ENCODE peak calls at places on chromosomes 12 and 14, in four cellular contexts. V, P, O and Y are unnamed samples.

GRCh38 chr12:7989827-7990491 is 42.6 kb upstream of the FOXJ2 start:
- DNase-seq in V (no peak), P (peak), O (no peak), Y (no peak)

GRCh38 chr14:50599700-50600444 is 39.9 kb downstream of the ATL1 start:
- DNase-seq in V (no peak), P (no peak), O (peak), Y (peak)

GRCh38 chr12:120115692-120116442 is 686 bp downstream of the RAB35 start:
- DNase-seq in V (peak), P (peak), O (no peak), Y (no peak)

GRCh38 chr14:25239170-25239569 is 189.2 kb upstream of the STXBP6 start:
- DNase-seq in V (no peak), P (no peak), O (no peak), Y (no peak)

GRCh38 chr14:25055998-25056687 is 6.2 kb upstream of the STXBP6 start:
- DNase-seq in V (no peak), P (no peak), O (no peak), Y (no peak)

GRCh38 chr12:57604454-57605307 is at the start of gene DTX3:
- DNase-seq in V (peak), P (peak), O (no peak), Y (no peak)

GRCh38 chr12:29741342-29742241 is 42.1 kb downstream of the TMTC1 start:
- DNase-seq in V (no peak), P (no peak), O (no peak), Y (no peak)

GRCh38 chr14:105375635-105376057 is 22.7 kb upstream of the TEX22 start:
- DNase-seq in V (no peak), P (no peak), O (no peak), Y (no peak)

GRCh38 chr14:79254069-79254775 is 957.1 kb downstream of the DIO2 start:
- DNase-seq in V (no peak), P (no peak), O (peak), Y (no peak)

GRCh38 chr12:25958254-25959068 is at the start of gene RASSF8:
- DNase-seq in V (peak), P (peak), O (no peak), Y (no peak)

GRCh38 chr14:61569783-61570182 is 125.5 kb upstream of the HIF1A start:
- DNase-seq in V (no peak), P (peak), O (peak), Y (no peak)

GRCh38 chr12:117243488-117243887 is 53.2 kb upstream of the FBXO21 start:
- DNase-seq in V (no peak), P (no peak), O (no peak), Y (no peak)

GRCh38 chr12:53098982-53099651 is 1.6 kb downstream of the IGFBP6 start:
- DNase-seq in V (peak), P (peak), O (peak), Y (no peak)

GRCh38 chr14:69117020-69117767 is 35.7 kb downstream of the DCAF5 start:
- DNase-seq in V (no peak), P (no peak), O (no peak), Y (no peak)

GRCh38 chr14:96567289-96567899 is 65.2 kb downstream of the PAPOLA start:
- DNase-seq in V (no peak), P (no peak), O (no peak), Y (no peak)

GRCh38 chr12:127770123-127770522 is 496.8 kb upstream of the TMEM132C start:
- DNase-seq in V (no peak), P (no peak), O (no peak), Y (no peak)

GRCh38 chr12:57452937-57453509 is 2.1 kb upstream of the INHBE start:
- DNase-seq in V (peak), P (peak), O (peak), Y (no peak)

GRCh38 chr12:89662623-89663022 is 46.0 kb downstream of the ATP2B1 start:
- DNase-seq in V (no peak), P (no peak), O (no peak), Y (no peak)

GRCh38 chr12:129119537-129119936 is 266.3 kb downstream of the GLT1D1 start:
- DNase-seq in V (no peak), P (no peak), O (no peak), Y (no peak)

GRCh38 chr14:104544362-104544761 is 35.2 kb upstream of the C14orf180 start:
- DNase-seq in V (no peak), P (no peak), O (no peak), Y (no peak)

GRCh38 chr14:21807975-21808374 is 134.4 kb upstream of the OR4E1 start:
- DNase-seq in V (no peak), P (no peak), O (no peak), Y (no peak)

GRCh38 chr12:47772094-47772660 is 861 bp upstream of the SLC48A1 start:
- DNase-seq in V (no peak), P (no peak), O (no peak), Y (no peak)

GRCh38 chr14:84273181-84273580 is 1256.8 kb upstream of the FLRT2 start:
- DNase-seq in V (no peak), P (no peak), O (no peak), Y (no peak)

GRCh38 chr14:64910847-64911495 is 3.3 kb upstream of the CHURC1 start:
- DNase-seq in V (no peak), P (no peak), O (no peak), Y (no peak)

DNA sequence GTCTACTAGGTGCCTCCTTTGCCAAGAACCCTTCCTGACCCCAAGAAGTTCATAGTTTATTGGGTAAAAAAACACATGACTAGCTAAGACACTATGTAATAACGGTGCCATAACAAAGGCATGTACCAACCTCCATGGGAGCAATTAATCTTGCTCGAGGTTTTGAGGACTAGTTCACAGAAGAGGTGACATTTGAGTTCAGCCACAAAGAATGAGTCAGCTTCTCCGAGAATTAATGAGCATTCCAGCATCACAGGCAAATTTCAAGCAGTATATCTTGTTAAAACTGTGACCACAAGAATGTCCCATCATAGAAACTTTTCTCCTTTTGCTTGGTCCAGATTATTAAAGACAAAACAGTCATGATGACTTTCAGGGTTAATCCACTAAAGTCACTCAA is 113.0 kb upstream of the RAP1B start:
- DNase-seq in V (no peak), P (no peak), O (peak), Y (peak)
- H3K4me3 ChIP-seq in V (no peak), P (no peak), O (no peak), Y (no peak)

GRCh38 chr14:35292051-35292769 is at the start of gene PSMA6:
- DNase-seq in V (peak), P (peak), O (peak), Y (peak)
- H3K4me3 ChIP-seq in V (peak), P (peak), O (peak), Y (peak)

GRCh38 chr12:109308534-109309440 is at the start of gene FOXN4:
- DNase-seq in V (no peak), P (no peak), O (no peak), Y (no peak)
- H3K4me3 ChIP-seq in V (no peak), P (no peak), O (no peak), Y (peak)

GRCh38 chr12:130706885-130707570 is 9.1 kb downstream of the RIMBP2 start:
- DNase-seq in V (no peak), P (no peak), O (no peak), Y (no peak)

GRCh38 chr12:130703733-130704375 is 12.2 kb downstream of the RIMBP2 start:
- DNase-seq in V (no peak), P (no peak), O (no peak), Y (no peak)

GRCh38 chr12:130706311-130706710 is 9.8 kb downstream of the RIMBP2 start:
- DNase-seq in V (no peak), P (no peak), O (no peak), Y (no peak)

GRCh38 chr12:130704606-130705005 is 11.5 kb downstream of the RIMBP2 start:
- DNase-seq in V (no peak), P (no peak), O (no peak), Y (no peak)

DNA sequence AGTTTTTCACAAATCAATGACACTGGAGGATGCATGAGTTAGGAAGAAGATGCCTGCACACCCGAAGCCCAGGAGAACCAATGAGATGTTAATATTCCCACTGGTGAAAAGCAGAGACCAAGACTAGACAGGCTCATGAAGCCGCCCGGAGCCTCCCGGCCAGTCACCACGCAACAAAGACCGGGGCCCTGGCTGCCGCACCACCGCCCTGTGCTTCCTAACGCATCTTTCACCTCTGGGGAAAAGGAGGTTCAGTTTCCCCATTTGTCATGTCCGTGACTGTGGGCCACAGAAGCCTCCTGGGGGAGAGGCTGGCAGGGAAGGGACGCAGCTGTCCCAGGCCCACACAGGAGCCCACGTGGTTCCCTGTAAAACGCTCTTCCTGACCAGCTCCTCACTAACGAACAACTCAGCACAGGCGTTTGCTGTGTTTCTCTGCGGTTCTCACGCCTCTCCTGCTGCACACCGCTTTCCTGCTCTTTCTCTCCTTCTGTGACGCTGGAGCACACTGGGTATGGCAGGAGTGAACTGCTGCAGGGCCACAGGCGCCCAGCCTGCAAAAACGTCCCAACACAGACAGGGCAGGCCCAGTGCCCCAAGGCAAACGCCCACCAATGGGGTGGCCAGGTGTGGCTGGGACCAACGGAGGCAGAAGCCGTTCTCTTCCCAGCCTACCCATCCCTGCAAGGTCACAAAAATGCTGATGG is 10.8 kb downstream of the RIMBP2 start:
- DNase-seq in V (no peak), P (no peak), O (no peak), Y (no peak)
- H3K4me3 ChIP-seq in V (no peak), P (no peak), O (no peak), Y (no peak)

GRCh38 chr12:67813509-67813908 is 165.0 kb downstream of the DYRK2 start:
- DNase-seq in V (no peak), P (no peak), O (no peak), Y (no peak)
- H3K4me3 ChIP-seq in V (no peak), P (no peak), O (no peak), Y (no peak)

GRCh38 chr12:105083041-105083440 is 1.2 kb downstream of the ALDH1L2 start:
- DNase-seq in V (no peak), P (no peak), O (no peak), Y (no peak)
- H3K4me3 ChIP-seq in V (no peak), P (no peak), O (peak), Y (no peak)

GRCh38 chr14:58199726-58200479 is at the start of gene ACTR10:
- DNase-seq in V (peak), P (peak), O (no peak), Y (no peak)

GRCh38 chr14:58196198-58196597 is 3.8 kb upstream of the ACTR10 start:
- DNase-seq in V (no peak), P (no peak), O (no peak), Y (no peak)

GRCh38 chr14:58198086-58198485 is 1.9 kb upstream of the ACTR10 start:
- DNase-seq in V (no peak), P (no peak), O (no peak), Y (no peak)

GRCh38 chr14:58200480-58200841 is 512 bp downstream of the ACTR10 start:
- DNase-seq in V (no peak), P (no peak), O (no peak), Y (no peak)
- H3K4me3 ChIP-seq in V (peak), P (peak), O (peak), Y (peak)

DNA sequence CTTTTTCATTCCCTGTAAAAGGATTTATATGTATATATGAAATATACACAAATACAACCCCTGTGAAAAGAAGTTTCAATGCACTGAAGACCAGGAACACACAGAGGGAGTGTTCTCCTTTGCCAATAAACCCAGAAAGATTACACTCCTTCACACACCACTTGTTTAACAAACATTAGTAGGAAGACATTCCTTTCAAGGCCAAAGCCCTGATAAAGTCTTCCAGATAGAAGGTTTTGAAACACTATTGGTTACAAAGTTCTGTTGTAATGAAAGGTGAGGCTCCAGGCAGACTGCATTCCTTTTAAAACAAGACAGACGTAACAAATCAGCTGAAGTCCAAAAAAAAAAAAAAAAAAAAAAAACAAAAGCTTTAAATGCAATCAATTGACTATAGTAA is 81.0 kb downstream of the PTPN21 start:
- DNase-seq in V (no peak), P (no peak), O (no peak), Y (no peak)
- H3K4me3 ChIP-seq in V (no peak), P (no peak), O (no peak), Y (no peak)

DNA sequence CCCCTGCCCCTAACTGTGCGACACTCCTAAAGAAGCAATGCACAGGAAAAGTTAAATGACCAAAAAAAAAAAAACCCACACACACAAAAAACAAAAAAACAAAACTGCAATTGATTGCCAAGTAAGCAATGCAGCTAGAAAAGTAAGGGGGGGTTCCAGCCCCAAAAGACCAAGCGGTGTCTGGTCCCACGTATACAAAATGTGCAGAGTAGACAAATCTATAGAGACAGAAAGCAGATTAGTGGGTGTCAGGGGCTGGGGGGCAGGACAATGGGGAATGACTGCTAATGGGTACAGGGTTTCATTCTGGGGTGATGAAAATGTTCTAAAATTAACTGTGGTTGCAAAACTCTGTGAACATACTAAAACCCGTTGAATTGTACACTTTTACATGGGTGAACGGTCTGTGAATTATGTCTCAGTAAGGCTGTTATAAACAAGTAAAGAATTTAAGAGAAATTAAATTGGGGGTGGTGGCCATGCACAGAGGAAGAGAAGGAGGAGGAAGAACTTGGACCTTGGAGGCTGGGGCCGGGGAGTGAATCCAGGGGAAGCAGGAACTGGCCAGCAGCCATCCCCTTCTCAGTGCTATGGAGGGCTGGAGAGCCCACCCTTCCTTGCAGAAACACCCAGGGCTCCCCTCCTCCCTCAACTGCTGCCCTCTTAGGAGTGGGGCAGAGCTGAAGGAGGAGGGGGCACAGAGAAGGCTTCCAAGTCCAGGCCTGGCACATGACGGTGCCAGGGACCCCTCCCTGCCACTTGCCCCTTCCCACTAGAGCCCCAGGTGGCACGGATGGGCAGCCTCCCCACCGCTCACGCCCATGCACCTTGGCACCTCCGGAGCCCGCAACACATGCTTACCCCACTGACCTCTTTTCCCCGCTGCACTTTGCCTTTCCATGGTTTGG is 45.4 kb downstream of the KDM2B start:
- DNase-seq in V (no peak), P (no peak), O (no peak), Y (no peak)
- H3K4me3 ChIP-seq in V (no peak), P (peak), O (peak), Y (peak)

GRCh38 chr12:30988086-30988485 is 61.5 kb downstream of the TSPAN11 start:
- DNase-seq in V (no peak), P (no peak), O (no peak), Y (no peak)
- H3K4me3 ChIP-seq in V (no peak), P (no peak), O (no peak), Y (no peak)